ENCODE peak calls at places on chromosome 15, in nine cellular contexts. One of them, this sample, is unnamed.

GRCh38 chr15:66849393-66849745 is 147.3 kb downstream of the SMAD6 start:
- DNase-seq in ovary: no peak
- DNase-seq in CD8-positive, alpha-beta T cell: no peak
- DNase-seq in endothelial cell of umbilical vein: no peak
- DNase-seq in MM.1S: no peak
- DNase-seq in right atrium auricular region: no peak
- DNase-seq in astrocyte: no peak
- DNase-seq in body of pancreas: no peak
- DNase-seq in cardiac muscle cell: no peak
- DNase-seq in this sample: no peak

GRCh38 chr15:62059108-62059817 is 984 bp downstream of the VPS13C start:
- DNase-seq in ovary: no peak
- DNase-seq in CD8-positive, alpha-beta T cell: no peak
- DNase-seq in endothelial cell of umbilical vein: peak; percentile 61
- DNase-seq in MM.1S: peak; percentile 31
- DNase-seq in right atrium auricular region: no peak
- DNase-seq in astrocyte: no peak
- DNase-seq in body of pancreas: no peak
- DNase-seq in cardiac muscle cell: peak; percentile 27
- DNase-seq in this sample: no peak

GRCh38 chr15:73361331-73361730 is 7.4 kb downstream of the HCN4 start:
- DNase-seq in ovary: no peak
- DNase-seq in CD8-positive, alpha-beta T cell: no peak
- DNase-seq in endothelial cell of umbilical vein: no peak
- DNase-seq in MM.1S: no peak
- DNase-seq in right atrium auricular region: no peak
- DNase-seq in astrocyte: no peak
- DNase-seq in body of pancreas: no peak
- DNase-seq in cardiac muscle cell: no peak
- DNase-seq in this sample: no peak

GRCh38 chr15:78716651-78717050 is 75.6 kb upstream of the CHRNB4 start:
- DNase-seq in ovary: no peak
- DNase-seq in CD8-positive, alpha-beta T cell: no peak
- DNase-seq in endothelial cell of umbilical vein: no peak
- DNase-seq in MM.1S: no peak
- DNase-seq in right atrium auricular region: no peak
- DNase-seq in astrocyte: peak; percentile 47
- DNase-seq in body of pancreas: no peak
- DNase-seq in cardiac muscle cell: no peak
- DNase-seq in this sample: no peak

GRCh38 chr15:77032647-77033416 is 37.9 kb downstream of the PSTPIP1 start:
- DNase-seq in ovary: no peak
- DNase-seq in CD8-positive, alpha-beta T cell: no peak
- DNase-seq in endothelial cell of umbilical vein: no peak
- DNase-seq in MM.1S: no peak
- DNase-seq in right atrium auricular region: peak; percentile 36
- DNase-seq in astrocyte: no peak
- DNase-seq in body of pancreas: peak; percentile 3
- DNase-seq in cardiac muscle cell: no peak
- DNase-seq in this sample: no peak

GRCh38 chr15:100721758-100722550 is 119.6 kb downstream of the ASB7 start:
- DNase-seq in ovary: peak; percentile 53
- DNase-seq in CD8-positive, alpha-beta T cell: no peak
- DNase-seq in endothelial cell of umbilical vein: peak; percentile 96
- DNase-seq in MM.1S: no peak
- DNase-seq in right atrium auricular region: peak; percentile 94
- DNase-seq in astrocyte: peak; percentile 100
- DNase-seq in body of pancreas: peak; percentile 68
- DNase-seq in cardiac muscle cell: peak; percentile 99
- DNase-seq in this sample: peak; percentile 53

GRCh38 chr15:90711418-90711824 is 5.7 kb upstream of the BLM start:
- DNase-seq in ovary: no peak
- DNase-seq in CD8-positive, alpha-beta T cell: no peak
- DNase-seq in endothelial cell of umbilical vein: no peak
- DNase-seq in MM.1S: peak; percentile 89
- DNase-seq in right atrium auricular region: no peak
- DNase-seq in astrocyte: no peak
- DNase-seq in body of pancreas: no peak
- DNase-seq in cardiac muscle cell: no peak
- DNase-seq in this sample: no peak

GRCh38 chr15:34606545-34606944 is 23.1 kb upstream of the GOLGA8B start:
- DNase-seq in ovary: no peak
- DNase-seq in CD8-positive, alpha-beta T cell: no peak
- DNase-seq in endothelial cell of umbilical vein: no peak
- DNase-seq in MM.1S: no peak
- DNase-seq in right atrium auricular region: no peak
- DNase-seq in astrocyte: peak; percentile 23
- DNase-seq in body of pancreas: no peak
- DNase-seq in cardiac muscle cell: no peak
- DNase-seq in this sample: no peak

GRCh38 chr15:89315375-89315929 is 19.2 kb downstream of the POLG start:
- DNase-seq in ovary: no peak
- DNase-seq in CD8-positive, alpha-beta T cell: no peak
- DNase-seq in endothelial cell of umbilical vein: peak; percentile 28
- DNase-seq in MM.1S: no peak
- DNase-seq in right atrium auricular region: no peak
- DNase-seq in astrocyte: no peak
- DNase-seq in body of pancreas: no peak
- DNase-seq in cardiac muscle cell: no peak
- DNase-seq in this sample: no peak

GRCh38 chr15:56672721-56673120 is 60.6 kb downstream of the ZNF280D start:
- DNase-seq in ovary: no peak
- DNase-seq in CD8-positive, alpha-beta T cell: no peak
- DNase-seq in endothelial cell of umbilical vein: no peak
- DNase-seq in MM.1S: no peak
- DNase-seq in right atrium auricular region: no peak
- DNase-seq in astrocyte: peak; percentile 84
- DNase-seq in body of pancreas: no peak
- DNase-seq in cardiac muscle cell: peak; percentile 49
- DNase-seq in this sample: no peak

GRCh38 chr15:39804026-39804425 is 21.4 kb upstream of the FSIP1 start:
- DNase-seq in ovary: no peak
- DNase-seq in CD8-positive, alpha-beta T cell: no peak
- DNase-seq in endothelial cell of umbilical vein: no peak
- DNase-seq in MM.1S: peak; percentile 68
- DNase-seq in right atrium auricular region: no peak
- DNase-seq in astrocyte: peak; percentile 26
- DNase-seq in body of pancreas: no peak
- DNase-seq in cardiac muscle cell: peak; percentile 79
- DNase-seq in this sample: no peak

GRCh38 chr15:100785181-100786138 is 94.2 kb upstream of the ALDH1A3 start:
- DNase-seq in ovary: no peak
- DNase-seq in CD8-positive, alpha-beta T cell: no peak
- DNase-seq in endothelial cell of umbilical vein: no peak
- DNase-seq in MM.1S: no peak
- DNase-seq in right atrium auricular region: peak; percentile 38
- DNase-seq in astrocyte: no peak
- DNase-seq in body of pancreas: no peak
- DNase-seq in cardiac muscle cell: no peak
- DNase-seq in this sample: no peak

GRCh38 chr15:49831206-49831965 is 210.5 kb downstream of the DTWD1 start:
- DNase-seq in ovary: no peak
- DNase-seq in CD8-positive, alpha-beta T cell: no peak
- DNase-seq in endothelial cell of umbilical vein: peak; percentile 26
- DNase-seq in MM.1S: no peak
- DNase-seq in right atrium auricular region: peak; percentile 66
- DNase-seq in astrocyte: peak; percentile 89
- DNase-seq in body of pancreas: peak; percentile 25
- DNase-seq in cardiac muscle cell: peak; percentile 90
- DNase-seq in this sample: peak; percentile 22

GRCh38 chr15:62649793-62650420 is 392.6 kb upstream of the TPM1 start:
- DNase-seq in ovary: no peak
- DNase-seq in CD8-positive, alpha-beta T cell: no peak
- DNase-seq in endothelial cell of umbilical vein: no peak
- DNase-seq in MM.1S: peak; percentile 16
- DNase-seq in right atrium auricular region: no peak
- DNase-seq in astrocyte: peak; percentile 57
- DNase-seq in body of pancreas: peak; percentile 15
- DNase-seq in cardiac muscle cell: peak; percentile 75
- DNase-seq in this sample: peak; percentile 49

GRCh38 chr15:56243117-56243773 is 434 bp downstream of the RFX7 start:
- DNase-seq in ovary: no peak
- DNase-seq in CD8-positive, alpha-beta T cell: no peak
- DNase-seq in endothelial cell of umbilical vein: peak; percentile 32
- DNase-seq in MM.1S: peak; percentile 34
- DNase-seq in right atrium auricular region: no peak
- DNase-seq in astrocyte: peak; percentile 18
- DNase-seq in body of pancreas: peak; percentile 44
- DNase-seq in cardiac muscle cell: peak; percentile 56
- DNase-seq in this sample: peak; percentile 62

GRCh38 chr15:90618330-90619136 is 88.8 kb downstream of the CRTC3 start:
- DNase-seq in ovary: no peak
- DNase-seq in CD8-positive, alpha-beta T cell: no peak
- DNase-seq in endothelial cell of umbilical vein: no peak
- DNase-seq in MM.1S: no peak
- DNase-seq in right atrium auricular region: no peak
- DNase-seq in astrocyte: no peak
- DNase-seq in body of pancreas: no peak
- DNase-seq in cardiac muscle cell: no peak
- DNase-seq in this sample: no peak

GRCh38 chr15:74036271-74037170 is 42.0 kb downstream of the PML start:
- DNase-seq in ovary: peak; percentile 47
- DNase-seq in CD8-positive, alpha-beta T cell: no peak
- DNase-seq in endothelial cell of umbilical vein: peak; percentile 59
- DNase-seq in MM.1S: no peak
- DNase-seq in right atrium auricular region: no peak
- DNase-seq in astrocyte: peak; percentile 22
- DNase-seq in body of pancreas: peak; percentile 48
- DNase-seq in cardiac muscle cell: peak; percentile 83
- DNase-seq in this sample: peak; percentile 60

GRCh38 chr15:39792025-39792893 is 9.6 kb upstream of the FSIP1 start:
- DNase-seq in ovary: no peak
- DNase-seq in CD8-positive, alpha-beta T cell: no peak
- DNase-seq in endothelial cell of umbilical vein: no peak
- DNase-seq in MM.1S: no peak
- DNase-seq in right atrium auricular region: no peak
- DNase-seq in astrocyte: no peak
- DNase-seq in body of pancreas: no peak
- DNase-seq in cardiac muscle cell: peak; percentile 18
- DNase-seq in this sample: no peak

GRCh38 chr15:43516801-43517353 is 531 bp upstream of the MAP1A start:
- DNase-seq in ovary: no peak
- DNase-seq in CD8-positive, alpha-beta T cell: no peak
- DNase-seq in endothelial cell of umbilical vein: no peak
- DNase-seq in MM.1S: no peak
- DNase-seq in right atrium auricular region: peak; percentile 49
- DNase-seq in astrocyte: peak; percentile 69
- DNase-seq in body of pancreas: no peak
- DNase-seq in cardiac muscle cell: peak; percentile 46
- DNase-seq in this sample: no peak

GRCh38 chr15:67884514-67885225 is 44.8 kb upstream of the RNU6-1 start:
- DNase-seq in ovary: peak; percentile 90
- DNase-seq in CD8-positive, alpha-beta T cell: no peak
- DNase-seq in endothelial cell of umbilical vein: peak; percentile 43
- DNase-seq in MM.1S: peak; percentile 50
- DNase-seq in right atrium auricular region: peak; percentile 81
- DNase-seq in astrocyte: peak; percentile 62
- DNase-seq in body of pancreas: peak; percentile 87
- DNase-seq in cardiac muscle cell: peak; percentile 92
- DNase-seq in this sample: peak; percentile 84
- H3K27ac ChIP-seq in ovary: peak overlapping the region; percentile 65
- H3K27ac ChIP-seq in CD8-positive, alpha-beta T cell: no peak overlapping the region
- H3K27ac ChIP-seq in endothelial cell of umbilical vein: no peak overlapping the region
- H3K27ac ChIP-seq in MM.1S: no peak overlapping the region
- H3K27ac ChIP-seq in right atrium auricular region: peak overlapping the region; percentile 75
- H3K27ac ChIP-seq in astrocyte: no peak overlapping the region
- H3K27ac ChIP-seq in body of pancreas: peak overlapping the region; percentile 51
- H3K27ac ChIP-seq in cardiac muscle cell: peak overlapping the region; percentile 71
- H3K27ac ChIP-seq in this sample: peak overlapping the region; percentile 79

DNA sequence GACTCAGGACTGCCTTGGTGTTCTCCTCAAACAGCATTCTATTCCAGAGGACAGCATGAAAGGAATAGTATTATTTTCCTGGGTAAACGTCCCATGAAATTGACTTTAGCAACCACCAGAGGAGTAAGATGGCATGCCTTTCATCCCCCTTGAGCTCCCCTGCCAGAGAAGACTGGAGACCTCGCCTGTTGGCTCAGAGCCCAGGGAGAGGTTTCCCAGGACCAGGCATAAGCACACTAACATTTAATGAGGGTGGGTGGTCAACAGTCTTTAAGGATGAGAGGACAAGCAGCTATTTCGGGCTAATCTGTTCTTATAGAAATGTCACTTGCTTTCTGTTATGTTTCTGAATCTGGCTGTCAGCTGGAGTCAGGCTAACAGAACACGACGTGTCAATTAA is 390.4 kb downstream of the GABRG3 start:
- DNase-seq in ovary: no peak
- DNase-seq in CD8-positive, alpha-beta T cell: no peak
- DNase-seq in endothelial cell of umbilical vein: no peak
- DNase-seq in MM.1S: no peak
- DNase-seq in right atrium auricular region: no peak
- DNase-seq in astrocyte: no peak
- DNase-seq in body of pancreas: no peak
- DNase-seq in cardiac muscle cell: no peak
- DNase-seq in this sample: no peak
- H3K36me3 ChIP-seq in ovary: no peaks in the 10 kb centered on the region
- H3K36me3 ChIP-seq in CD8-positive, alpha-beta T cell: no peaks in the 10 kb centered on the region
- H3K36me3 ChIP-seq in endothelial cell of umbilical vein: no peaks in the 10 kb centered on the region
- H3K36me3 ChIP-seq in MM.1S: no peaks in the 10 kb centered on the region
- H3K36me3 ChIP-seq in right atrium auricular region: no peaks in the 10 kb centered on the region
- H3K36me3 ChIP-seq in astrocyte: no peaks in the 10 kb centered on the region
- H3K36me3 ChIP-seq in body of pancreas: no peaks in the 10 kb centered on the region
- H3K36me3 ChIP-seq in cardiac muscle cell: no peaks in the 10 kb centered on the region
- H3K36me3 ChIP-seq in this sample: no peaks in the 10 kb centered on the region

GRCh38 chr15:24962880-24963279 is 8.1 kb downstream of the SNRPN start:
- DNase-seq in ovary: no peak
- DNase-seq in CD8-positive, alpha-beta T cell: no peak
- DNase-seq in endothelial cell of umbilical vein: no peak
- DNase-seq in MM.1S: no peak
- DNase-seq in right atrium auricular region: no peak
- DNase-seq in astrocyte: no peak
- DNase-seq in body of pancreas: no peak
- DNase-seq in cardiac muscle cell: no peak
- DNase-seq in this sample: no peak
- H3K9me3 ChIP-seq in ovary: peaks cover 12% of the 10 kb centered on the region
- H3K9me3 ChIP-seq in CD8-positive, alpha-beta T cell: peaks cover 20% of the 10 kb centered on the region
- H3K9me3 ChIP-seq in endothelial cell of umbilical vein: no peaks in the 10 kb centered on the region
- H3K9me3 ChIP-seq in MM.1S: no peaks in the 10 kb centered on the region
- H3K9me3 ChIP-seq in right atrium auricular region: no peaks in the 10 kb centered on the region
- H3K9me3 ChIP-seq in astrocyte: no peaks in the 10 kb centered on the region
- H3K9me3 ChIP-seq in body of pancreas: peaks cover 5% of the 10 kb centered on the region
- H3K9me3 ChIP-seq in cardiac muscle cell: no peaks in the 10 kb centered on the region
- H3K9me3 ChIP-seq in this sample: peaks cover 4% of the 10 kb centered on the region

DNA sequence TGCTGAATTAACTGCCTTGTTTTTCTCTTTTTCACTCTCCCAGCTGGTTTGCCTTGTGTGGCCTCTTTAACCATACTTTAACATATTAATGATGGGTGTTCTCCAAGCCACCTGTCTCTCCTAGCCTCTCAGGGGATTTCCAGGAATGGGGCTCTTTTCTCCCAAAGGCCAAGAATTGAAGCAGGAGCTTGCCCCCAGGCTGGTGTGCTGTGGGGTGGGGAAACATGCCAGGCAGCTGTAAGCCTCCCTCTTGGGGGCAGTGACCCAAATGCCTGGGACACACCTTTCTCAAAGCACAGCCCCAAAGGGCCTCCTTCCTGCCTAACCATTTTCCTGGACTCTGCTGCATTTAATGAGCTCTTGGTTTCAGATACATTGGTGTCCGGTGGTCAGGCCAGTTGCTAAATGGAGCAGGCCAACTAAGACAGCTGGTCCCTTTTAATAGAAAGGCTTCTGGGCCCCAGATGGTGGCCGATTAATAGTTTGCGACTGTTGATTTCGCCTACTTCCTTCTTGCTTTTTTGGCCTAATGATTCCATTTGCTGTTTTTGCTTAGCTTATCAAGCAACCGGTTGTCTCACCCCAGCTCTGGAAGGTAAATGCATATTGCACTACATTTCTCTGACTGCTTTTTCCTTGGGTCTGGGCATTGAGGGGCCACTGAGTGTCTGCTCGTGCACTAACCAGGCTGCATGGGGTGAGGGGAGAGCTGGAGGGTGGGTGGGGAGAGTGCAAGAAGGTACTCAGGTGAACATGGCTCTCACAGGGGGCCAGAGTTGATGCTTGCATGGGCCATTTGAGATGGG is 5.8 kb downstream of the ALPK3 start:
- DNase-seq in ovary: peak; percentile 11
- DNase-seq in CD8-positive, alpha-beta T cell: no peak
- DNase-seq in endothelial cell of umbilical vein: no peak
- DNase-seq in MM.1S: no peak
- DNase-seq in right atrium auricular region: no peak
- DNase-seq in astrocyte: no peak
- DNase-seq in body of pancreas: no peak
- DNase-seq in cardiac muscle cell: no peak
- DNase-seq in this sample: peak; percentile 37
- H3K27ac ChIP-seq in ovary: peak overlapping the region; percentile 20
- H3K27ac ChIP-seq in CD8-positive, alpha-beta T cell: no peak overlapping the region
- H3K27ac ChIP-seq in endothelial cell of umbilical vein: no peak overlapping the region
- H3K27ac ChIP-seq in MM.1S: no peak overlapping the region
- H3K27ac ChIP-seq in right atrium auricular region: peak overlapping the region; percentile 89
- H3K27ac ChIP-seq in astrocyte: no peak overlapping the region
- H3K27ac ChIP-seq in body of pancreas: no peak overlapping the region
- H3K27ac ChIP-seq in cardiac muscle cell: no peak overlapping the region
- H3K27ac ChIP-seq in this sample: peak overlapping the region; percentile 96

This sample was measured in heart right ventricle.